ENCODE peak calls at places on chromosomes 3 and 15, in five cellular contexts. Z is tibial nerve; J is CD4-positive, alpha-beta T cell; A is HCT116; T is AG09309. Y is an unnamed sample.

GRCh38 chr3:15043772-15044171 is 21.3 kb downstream of the MRPS25 start:
- DNase-seq in Z (no peak), J (no peak), A (no peak), T (no peak), Y (no peak)

GRCh38 chr3:22908974-22909507 is 294.1 kb upstream of the UBE2E2 start:
- DNase-seq in Z (no peak), J (no peak), A (no peak), T (no peak), Y (no peak)

GRCh38 chr3:127764841-127765362 is 57.4 kb downstream of the MGLL start:
- DNase-seq in Z (no peak), J (no peak), A (no peak), T (no peak), Y (no peak)

GRCh38 chr3:114362815-114363214 is 69.0 kb downstream of the TIGIT start:
- DNase-seq in Z (no peak), J (no peak), A (peak; percentile 33), T (no peak), Y (no peak)

GRCh38 chr3:136428167-136428566 is 178.0 kb downstream of the PCCB start:
- DNase-seq in Z (no peak), J (no peak), A (no peak), T (no peak), Y (no peak)

GRCh38 chr3:20648294-20648693 is 462.3 kb upstream of the SGO1 start:
- DNase-seq in Z (no peak), J (no peak), A (no peak), T (peak; percentile 87), Y (no peak)

GRCh38 chr3:46496745-46497555 is 826 bp upstream of the RTP3 start:
- DNase-seq in Z (no peak), J (peak; percentile 34), A (no peak), T (no peak), Y (no peak)

GRCh38 chr3:172520332-172520831 is 2.8 kb downstream of the TNFSF10 start:
- DNase-seq in Z (no peak), J (no peak), A (no peak), T (peak; percentile 59), Y (no peak)

GRCh38 chr3:13121553-13122001 is 48.3 kb upstream of the IQSEC1 start:
- DNase-seq in Z (no peak), J (no peak), A (no peak), T (no peak), Y (no peak)

GRCh38 chr15:85073556-85074194 is 92.0 kb downstream of the PDE8A start:
- DNase-seq in Z (no peak), J (no peak), A (no peak), T (no peak), Y (no peak)

GRCh38 chr3:63918321-63918720 is 6.1 kb upstream of the SCAANT1 start:
- DNase-seq in Z (no peak), J (no peak), A (no peak), T (no peak), Y (no peak)

GRCh38 chr3:196159952-196160804 is 51.0 kb downstream of the ZDHHC19 start:
- DNase-seq in Z (no peak), J (no peak), A (no peak), T (peak; percentile 58), Y (no peak)

GRCh38 chr15:65888998-65889397 is 19.7 kb downstream of the RAB11A start:
- DNase-seq in Z (no peak), J (no peak), A (no peak), T (no peak), Y (no peak)

GRCh38 chr3:172688588-172688987 is 22.3 kb downstream of the NCEH1 start:
- DNase-seq in Z (no peak), J (no peak), A (no peak), T (no peak), Y (no peak)

GRCh38 chr15:100818927-100819326 is 60.7 kb upstream of the ALDH1A3 start:
- DNase-seq in Z (no peak), J (no peak), A (no peak), T (peak; percentile 50), Y (no peak)

GRCh38 chr3:65352951-65353350 is 665.2 kb upstream of the ADAMTS9 start:
- DNase-seq in Z (no peak), J (no peak), A (no peak), T (no peak), Y (no peak)

GRCh38 chr3:13647314-13648059 is 98.6 kb downstream of the FBLN2 start:
- DNase-seq in Z (no peak), J (no peak), A (no peak), T (peak; percentile 25), Y (no peak)

GRCh38 chr3:54046677-54047214 is 75.6 kb upstream of the CACNA2D3 start:
- DNase-seq in Z (no peak), J (no peak), A (no peak), T (no peak), Y (no peak)

GRCh38 chr3:108055931-108056330 is 34.9 kb downstream of the CD47 start:
- DNase-seq in Z (no peak), J (no peak), A (no peak), T (no peak), Y (no peak)

GRCh38 chr3:57942872-57943283 is 65.3 kb upstream of the FLNB start:
- DNase-seq in Z (no peak), J (no peak), A (no peak), T (no peak), Y (no peak)

GRCh38 chr3:32249184-32249782 is 10.8 kb downstream of the CMTM8 start:
- DNase-seq in Z (no peak), J (no peak), A (peak; percentile 69), T (peak; percentile 85), Y (no peak)

GRCh38 chr3:120071259-120071658 is 23.0 kb downstream of the GSK3B start:
- DNase-seq in Z (no peak), J (no peak), A (no peak), T (no peak), Y (no peak)

GRCh38 chr3:56801597-56802410 is at the start of gene ARHGEF3:
- DNase-seq in Z (peak; percentile 63), J (peak; percentile 83), A (peak; percentile 72), T (no peak), Y (peak; percentile 63)

GRCh38 chr15:56484284-56484683 is 19.3 kb upstream of the MNS1 start:
- DNase-seq in Z (no peak), J (no peak), A (no peak), T (no peak), Y (no peak)

GRCh38 chr3:14222457-14222856 is 43.8 kb downstream of the LSM3 start:
- DNase-seq in Z (no peak), J (no peak), A (no peak), T (no peak), Y (no peak)

GRCh38 chr15:52336530-52336929 is 40.9 kb upstream of the MYO5C start:
- DNase-seq in Z (no peak), J (no peak), A (no peak), T (no peak), Y (no peak)
- TF ChIP-seq CTCF in Z (no peak), J (no peak), A (no peak), T (no peak), Y (peak; percentile 27)

GRCh38 chr15:50003786-50004334 is 115.2 kb downstream of the ATP8B4 start:
- DNase-seq in Z (peak; percentile 83), J (peak; percentile 36), A (peak; percentile 80), T (peak; percentile 61), Y (peak; percentile 8)
- TF ChIP-seq CTCF in Z (peak; percentile 86), J (peak; percentile 18), A (peak; percentile 84), T (peak; percentile 87), Y (peak; percentile 58)

GRCh38 chr3:51384145-51384729 is 854 bp upstream of the MANF start:
- DNase-seq in Z (no peak), J (no peak), A (no peak), T (no peak), Y (peak; percentile 47)

GRCh38 chr3:51386852-51387229 is 1.8 kb downstream of the MANF start:
- DNase-seq in Z (no peak), J (no peak), A (no peak), T (no peak), Y (no peak)

GRCh38 chr3:51385621-51386091 is 565 bp downstream of the MANF start:
- DNase-seq in Z (no peak), J (no peak), A (no peak), T (no peak), Y (no peak)

GRCh38 chr3:51384730-51385473 is at the start of gene MANF:
- DNase-seq in Z (peak; percentile 95), J (peak; percentile 95), A (peak; percentile 95), T (peak; percentile 88), Y (peak; percentile 100)

GRCh38 chr3:51386159-51386851 is 1.2 kb downstream of the MANF start:
- DNase-seq in Z (no peak), J (no peak), A (no peak), T (no peak), Y (no peak)
- TF ChIP-seq CTCF in Z (no peak), J (no peak), A (no peak), T (no peak), Y (no peak)

DNA sequence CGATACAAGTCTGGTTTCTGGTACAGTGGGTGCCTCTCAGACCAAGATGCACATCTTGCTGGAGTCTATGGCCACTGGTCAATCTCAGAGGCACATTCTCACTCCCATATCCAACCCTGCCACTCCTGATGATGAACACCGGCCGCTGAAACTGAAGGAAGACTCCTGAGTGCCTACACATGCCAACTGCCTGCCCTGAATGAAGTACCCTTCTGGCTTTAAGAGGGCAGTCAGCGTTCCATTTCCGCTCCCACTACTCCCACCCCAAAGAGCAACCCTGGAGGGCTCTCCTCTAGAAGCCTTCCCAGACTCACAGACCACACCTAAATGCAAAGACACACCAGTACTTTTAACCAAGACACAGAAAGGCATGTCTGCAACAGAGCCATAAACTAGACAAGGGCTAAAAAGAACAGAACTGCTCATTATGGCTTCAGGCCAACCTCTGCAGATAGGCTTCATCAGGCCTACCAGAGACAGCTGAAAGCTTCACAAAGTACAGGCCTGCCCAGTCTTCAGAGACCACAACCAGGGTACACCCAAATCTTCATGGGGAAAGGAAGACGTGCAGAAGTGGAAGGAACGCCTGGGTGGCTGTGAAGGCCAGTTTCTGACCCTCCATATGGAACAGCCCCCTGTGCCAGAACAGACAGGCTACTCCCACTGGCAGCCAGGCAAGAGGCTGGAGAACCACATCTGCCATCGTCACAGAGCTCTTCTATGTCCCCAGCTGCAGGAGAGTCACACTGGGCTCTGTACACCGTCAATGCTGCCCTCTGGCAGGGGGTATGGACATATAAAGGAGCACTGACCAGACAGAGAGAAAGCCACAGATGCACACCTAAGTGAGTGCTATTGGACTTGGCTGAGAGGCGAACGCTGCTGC is 14.2 kb downstream of the ANP32A start:
- DNase-seq in Z (no peak), J (no peak), A (no peak), T (no peak), Y (no peak)
- TF ChIP-seq CTCF in Z (no peak), J (no peak), A (no peak), T (no peak), Y (no peak)

DNA sequence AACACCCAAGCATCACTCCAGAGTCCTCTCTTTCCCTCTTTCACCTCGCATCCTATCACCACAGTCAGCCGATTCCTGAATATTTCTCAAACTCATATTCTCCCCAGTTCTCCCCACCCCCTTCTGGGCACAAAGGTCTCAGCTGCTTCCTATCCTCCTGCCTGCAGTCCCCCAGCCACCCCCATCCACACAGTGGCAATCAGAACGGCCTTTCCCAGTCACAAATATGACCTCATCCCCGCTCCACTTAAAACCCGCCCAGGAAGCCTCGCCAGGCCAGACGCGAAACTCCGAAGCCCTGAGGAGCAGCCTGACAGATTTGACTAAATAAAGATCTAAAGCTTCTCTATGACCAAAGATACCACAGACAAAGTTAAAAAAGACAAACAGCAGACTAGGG is 49.9 kb upstream of the LINGO1 start:
- DNase-seq in Z (no peak), J (no peak), A (no peak), T (no peak), Y (no peak)
- TF ChIP-seq CTCF in Z (no peak), J (no peak), A (no peak), T (no peak), Y (no peak)